ENCODE peak calls at places on chromosomes 4 and X, in five cellular contexts. S is H9, D is mesenchymal stem cell, N is neuronal stem cell, K is H1. T is an unnamed sample.

GRCh38 chrX:31038585-31039326 is 33.1 kb downstream of the FTHL17 start:
- DNase-seq in N (peak; percentile 17), D (peak; percentile 49), K (no peak), S (peak; percentile 28), T (peak; percentile 63)

GRCh38 chrX:138874271-138874670 is 162.8 kb upstream of the FGF13 start:
- DNase-seq in N (no peak), K (no peak), S (no peak), D (no peak), T (peak; percentile 58)

GRCh38 chr4:137125011-137125410 is 407.3 kb downstream of the PCDH18 start:
- DNase-seq in D (peak; percentile 62), S (no peak), K (no peak), N (no peak), T (peak; percentile 11)

GRCh38 chrX:18873189-18873791 is 110.6 kb downstream of the PHKA2 start:
- DNase-seq in N (no peak), D (peak; percentile 75), S (no peak), K (no peak), T (no peak)

GRCh38 chrX:18793601-18794089 is 86.2 kb downstream of the PPEF1 start:
- DNase-seq in N (no peak), S (peak; percentile 28), D (peak; percentile 63), K (no peak), T (no peak)

GRCh38 chr4:88674565-88674964 is 23.1 kb downstream of the NAP1L5 start:
- DNase-seq in K (no peak), S (no peak), N (no peak), D (no peak), T (no peak)

GRCh38 chr4:86556791-86557415 is 37.2 kb upstream of the PTPN13 start:
- DNase-seq in K (no peak), S (no peak), D (no peak), N (no peak), T (no peak)

GRCh38 chr4:152106781-152107321 is 346.0 kb upstream of the GATB start:
- DNase-seq in D (no peak), K (no peak), N (no peak), S (no peak), T (no peak)

GRCh38 chrX:97691901-97692455 is 808.3 kb downstream of the RPA4 start:
- DNase-seq in D (no peak), S (no peak), N (no peak), K (no peak), T (no peak)

GRCh38 chr4:21790437-21791029 is 158.0 kb downstream of the KCNIP4 start:
- DNase-seq in S (no peak), D (peak; percentile 48), K (no peak), N (no peak), T (peak; percentile 75)

GRCh38 chrX:115582871-115583729 is 22.1 kb downstream of the PLS3 start:
- DNase-seq in S (peak; percentile 81), N (no peak), K (no peak), D (peak; percentile 39), T (peak; percentile 64)

GRCh38 chr4:152283806-152284470 is 252.0 kb downstream of the FBXW7 start:
- DNase-seq in S (no peak), D (peak; percentile 36), K (no peak), N (no peak), T (no peak)

GRCh38 chr4:88163286-88163685 is 4.8 kb upstream of the ABCG2 start:
- DNase-seq in S (no peak), K (no peak), D (no peak), N (peak; percentile 20), T (no peak)

GRCh38 chr4:120053916-120054315 is 12.7 kb downstream of the MAD2L1 start:
- DNase-seq in S (no peak), D (no peak), N (no peak), K (no peak), T (no peak)

GRCh38 chr4:27205994-27206393 is 345.4 kb downstream of the STIM2 start:
- DNase-seq in D (no peak), S (no peak), N (no peak), K (no peak), T (no peak)
- H2BK12ac ChIP-seq in D (no peak overlapping the region), S (no peak overlapping the region), N (no peak overlapping the region), K (no peak overlapping the region), T (no peak overlapping the region)

GRCh38 chr4:123399638-123400358 is 3.2 kb downstream of the SPRY1 start:
- DNase-seq in K (no peak), N (no peak), S (no peak), D (peak; percentile 48), T (no peak)
- H3K14ac ChIP-seq in K (no peak overlapping the region), N (peak overlapping the region; percentile 40), S (peak overlapping the region; percentile 68), D (no peak overlapping the region), T (no peak overlapping the region)

GRCh38 chr4:38162240-38162784 is 202.1 kb downstream of the PTTG2 start:
- DNase-seq in S (no peak), K (no peak), D (peak; percentile 85), N (peak; percentile 20), T (no peak)
- H4K8ac ChIP-seq in S (no peak overlapping the region), K (no peak overlapping the region), D (no peak overlapping the region), N (no peak overlapping the region), T (no peak overlapping the region)

DNA sequence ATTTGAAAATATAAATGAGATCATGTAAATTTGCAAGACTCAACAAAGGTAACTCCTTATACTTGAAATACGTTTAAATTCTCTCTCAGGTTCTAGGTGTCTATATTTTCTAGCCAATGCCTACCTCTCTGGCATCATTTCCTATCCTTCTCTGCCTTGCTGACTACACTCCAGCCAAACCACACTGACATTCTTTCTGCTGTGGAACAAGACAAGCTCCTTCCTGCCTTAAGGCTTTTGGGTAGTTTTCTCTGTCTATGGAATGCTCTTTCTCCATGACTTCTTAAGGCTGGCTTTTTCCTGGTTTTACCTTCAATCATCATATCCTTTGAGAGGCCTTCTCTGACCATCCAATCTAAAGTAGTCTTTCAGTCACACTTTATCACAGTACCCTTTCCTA is 201.0 kb downstream of the SPRY1 start:
- DNase-seq in N (no peak), S (no peak), D (peak; percentile 57), K (no peak), T (no peak)
- H2BK12ac ChIP-seq in N (no peak overlapping the region), S (no peak overlapping the region), D (peak overlapping the region; percentile 41), K (no peak overlapping the region), T (no peak overlapping the region)

GRCh38 chrX:154365052-154365600 is 9.3 kb downstream of the FLNA start:
- DNase-seq in S (no peak), K (no peak), D (no peak), N (no peak), T (no peak)

GRCh38 chrX:154367474-154368308 is 6.7 kb downstream of the FLNA start:
- DNase-seq in D (no peak), K (no peak), N (no peak), S (no peak), T (no peak)

GRCh38 chrX:154368630-154369452 is 5.6 kb downstream of the FLNA start:
- DNase-seq in K (no peak), D (peak; percentile 91), S (peak; percentile 69), N (no peak), T (peak; percentile 75)

GRCh38 chrX:154365997-154366665 is 8.3 kb downstream of the FLNA start:
- DNase-seq in S (no peak), D (no peak), K (no peak), N (no peak), T (no peak)

GRCh38 chrX:154366666-154367055 is 7.8 kb downstream of the FLNA start:
- DNase-seq in S (no peak), N (no peak), D (no peak), K (no peak), T (no peak)
- H3K14ac ChIP-seq in S (no peak overlapping the region), N (no peak overlapping the region), D (no peak overlapping the region), K (no peak overlapping the region), T (no peak overlapping the region)

GRCh38 chr4:139278956-139279722 is 886 bp downstream of the MGARP start:
- DNase-seq in S (peak; percentile 38), N (no peak), K (no peak), D (peak; percentile 34), T (no peak)
- H4K8ac ChIP-seq in S (no peak overlapping the region), N (no peak overlapping the region), K (no peak overlapping the region), D (peak overlapping the region; percentile 92), T (no peak overlapping the region)

T was measured in trophoblast cell.